ENCODE peak calls at places on chromosomes 5 and 9, in six cellular contexts. I, N, G, J, B and O are unnamed samples.

GRCh38 chr9:26292943-26293342 is 599.7 kb downstream of the CAAP1 start:
- DNase-seq in G (no peak), N (no peak), B (no peak), J (no peak), I (no peak), O (peak)

GRCh38 chr9:81832571-81833285 is 95.5 kb upstream of the SPATA31D4 start:
- DNase-seq in B (no peak), J (no peak), I (no peak), N (no peak), G (no peak), O (no peak)

GRCh38 chr9:113530022-113530635 is 66.6 kb downstream of the RGS3 start:
- DNase-seq in N (no peak), I (no peak), G (no peak), B (no peak), J (no peak), O (no peak)

GRCh38 chr5:158701406-158702177 is 398.1 kb downstream of the EBF1 start:
- DNase-seq in I (no peak), J (no peak), G (no peak), B (no peak), N (no peak), O (peak)

GRCh38 chr5:94433393-94434149 is 184.8 kb downstream of the KIAA0825 start:
- DNase-seq in B (no peak), G (peak), I (no peak), N (no peak), J (peak), O (no peak)

GRCh38 chr9:100430286-100430940 is 3.5 kb downstream of the MSANTD3 start:
- DNase-seq in J (no peak), B (no peak), G (no peak), I (no peak), N (no peak), O (no peak)

GRCh38 chr5:67355135-67355729 is 158.6 kb upstream of the CD180 start:
- DNase-seq in J (no peak), I (no peak), G (no peak), B (no peak), N (no peak), O (no peak)

GRCh38 chr9:134135343-134136116 is at the start of gene WDR5:
- DNase-seq in G (peak), J (peak), N (peak), I (no peak), B (peak), O (peak)

GRCh38 chr5:54249210-54250028 is 61.0 kb downstream of the ARL15 start:
- DNase-seq in J (no peak), N (peak), B (no peak), G (no peak), I (no peak), O (peak)

GRCh38 chr5:165457854-165458481 is 1952.5 kb downstream of the MAT2B start:
- DNase-seq in I (no peak), G (no peak), N (no peak), B (no peak), J (no peak), O (no peak)

GRCh38 chr9:5922192-5922591 is 31.5 kb downstream of the MLANA start:
- DNase-seq in B (no peak), J (no peak), N (no peak), G (no peak), I (no peak), O (no peak)

GRCh38 chr9:95725045-95725444 is 150.4 kb upstream of the ERCC6L2 start:
- DNase-seq in J (no peak), N (no peak), B (no peak), G (peak), I (no peak), O (no peak)